ENCODE peak calls at places on chromosomes 5 and 9, in five cellular contexts. One of them, this sample, is unnamed.

GRCh38 chr5:77379558-77380061 is 112.5 kb downstream of the WDR41 start:
- DNase-seq in GM23338: no peak
- DNase-seq in GM12878: peak
- DNase-seq in HepG2: no peak
- DNase-seq in K562: no peak
- DNase-seq in this sample: no peak

GRCh38 chr9:102185962-102186361 is 447.5 kb upstream of the GRIN3A start:
- DNase-seq in K562: no peak
- DNase-seq in GM12878: no peak
- DNase-seq in HepG2: no peak
- DNase-seq in GM23338: no peak
- DNase-seq in this sample: no peak

GRCh38 chr5:152170350-152170749 is 234.7 kb downstream of the NMUR2 start:
- DNase-seq in GM12878: no peak
- DNase-seq in HepG2: no peak
- DNase-seq in K562: no peak
- DNase-seq in GM23338: no peak
- DNase-seq in this sample: no peak

GRCh38 chr5:169286572-169287325 is 14.2 kb downstream of the SLIT3 start:
- DNase-seq in GM12878: no peak
- DNase-seq in GM23338: no peak
- DNase-seq in HepG2: no peak
- DNase-seq in K562: no peak
- DNase-seq in this sample: no peak

GRCh38 chr9:126612329-126612812 is 1.4 kb upstream of the LMX1B start:
- DNase-seq in GM12878: no peak
- DNase-seq in GM23338: no peak
- DNase-seq in K562: no peak
- DNase-seq in HepG2: no peak
- DNase-seq in this sample: no peak

GRCh38 chr9:29212590-29213373 is 1639.5 kb upstream of the C9orf72 start:
- DNase-seq in K562: no peak
- DNase-seq in HepG2: no peak
- DNase-seq in GM23338: peak
- DNase-seq in GM12878: no peak
- DNase-seq in this sample: peak

GRCh38 chr9:86721843-86722705 is 225.2 kb downstream of the GAS1 start:
- DNase-seq in GM23338: no peak
- DNase-seq in HepG2: no peak
- DNase-seq in GM12878: no peak
- DNase-seq in K562: no peak
- DNase-seq in this sample: no peak

GRCh38 chr9:122562134-122562760 is 9.3 kb downstream of the OR1N2 start:
- DNase-seq in GM12878: no peak
- DNase-seq in GM23338: peak
- DNase-seq in K562: peak
- DNase-seq in HepG2: no peak
- DNase-seq in this sample: no peak

GRCh38 chr9:4739587-4740372 is 1.2 kb downstream of the AK3 start:
- DNase-seq in GM12878: no peak
- DNase-seq in K562: peak
- DNase-seq in GM23338: peak
- DNase-seq in HepG2: no peak
- DNase-seq in this sample: no peak

GRCh38 chr9:133683494-133684460 is 47.6 kb downstream of the DBH start:
- DNase-seq in GM12878: no peak
- DNase-seq in K562: no peak
- DNase-seq in GM23338: no peak
- DNase-seq in HepG2: no peak
- DNase-seq in this sample: no peak

GRCh38 chr9:36135791-36136276 is 699 bp upstream of the GLIPR2 start:
- DNase-seq in GM12878: no peak
- DNase-seq in K562: no peak
- DNase-seq in GM23338: peak
- DNase-seq in HepG2: no peak
- DNase-seq in this sample: no peak

GRCh38 chr5:15938961-15939360 is 240.6 kb downstream of the MARCHF11 start:
- DNase-seq in K562: no peak
- DNase-seq in HepG2: no peak
- DNase-seq in GM12878: no peak
- DNase-seq in GM23338: no peak
- DNase-seq in this sample: no peak

GRCh38 chr9:103319979-103320378 is 324.8 kb downstream of the CYLC2 start:
- DNase-seq in GM12878: no peak
- DNase-seq in GM23338: no peak
- DNase-seq in HepG2: no peak
- DNase-seq in K562: no peak
- DNase-seq in this sample: peak

GRCh38 chr9:107488400-107489143 is 997 bp downstream of the KLF4 start:
- DNase-seq in GM23338: peak
- DNase-seq in K562: no peak
- DNase-seq in GM12878: no peak
- DNase-seq in HepG2: no peak
- DNase-seq in this sample: peak

GRCh38 chr5:145502906-145503305 is 332.2 kb downstream of the PRELID2 start:
- DNase-seq in GM23338: no peak
- DNase-seq in K562: no peak
- DNase-seq in HepG2: no peak
- DNase-seq in GM12878: no peak
- DNase-seq in this sample: no peak

GRCh38 chr5:93890657-93891056 is 149.3 kb upstream of the POU5F2 start:
- DNase-seq in GM12878: no peak
- DNase-seq in GM23338: peak
- DNase-seq in HepG2: no peak
- DNase-seq in K562: no peak
- DNase-seq in this sample: no peak

GRCh38 chr9:107397076-107398049 is 92.2 kb downstream of the KLF4 start:
- DNase-seq in K562: no peak
- DNase-seq in HepG2: no peak
- DNase-seq in GM23338: no peak
- DNase-seq in GM12878: no peak
- DNase-seq in this sample: no peak

GRCh38 chr9:70490478-70490877 is 76.0 kb upstream of the KLF9 start:
- DNase-seq in GM23338: no peak
- DNase-seq in HepG2: no peak
- DNase-seq in K562: peak
- DNase-seq in GM12878: no peak
- DNase-seq in this sample: no peak

GRCh38 chr9:110599468-110599867 is 19.9 kb upstream of the SVEP1 start:
- DNase-seq in GM23338: peak
- DNase-seq in GM12878: no peak
- DNase-seq in K562: no peak
- DNase-seq in HepG2: no peak
- DNase-seq in this sample: no peak

GRCh38 chr9:33350310-33350709 is 52.1 kb downstream of the AQP7 start:
- DNase-seq in GM23338: no peak
- DNase-seq in HepG2: no peak
- DNase-seq in K562: no peak
- DNase-seq in GM12878: no peak
- DNase-seq in this sample: peak

GRCh38 chr5:119852140-119852539 is 222.8 kb downstream of the FAM170A start:
- DNase-seq in HepG2: peak
- DNase-seq in GM23338: no peak
- DNase-seq in K562: no peak
- DNase-seq in GM12878: no peak
- DNase-seq in this sample: no peak

GRCh38 chr5:65555266-65555665 is 7.7 kb downstream of the CENPK start:
- DNase-seq in K562: no peak
- DNase-seq in GM12878: no peak
- DNase-seq in HepG2: no peak
- DNase-seq in GM23338: no peak
- DNase-seq in this sample: no peak

GRCh38 chr5:141664733-141665461 is 13.7 kb upstream of the FCHSD1 start:
- DNase-seq in K562: peak
- DNase-seq in HepG2: peak
- DNase-seq in GM23338: peak
- DNase-seq in GM12878: peak
- DNase-seq in this sample: peak

GRCh38 chr9:96619491-96620154 is at the start of gene CDC14B:
- DNase-seq in GM23338: peak
- DNase-seq in HepG2: peak
- DNase-seq in K562: peak
- DNase-seq in GM12878: no peak
- DNase-seq in this sample: peak

GRCh38 chr9:125549465-125550215 is 157.4 kb downstream of the MAPKAP1 start:
- DNase-seq in K562: no peak
- DNase-seq in GM23338: no peak
- DNase-seq in HepG2: peak
- DNase-seq in GM12878: no peak
- DNase-seq in this sample: no peak

DNA sequence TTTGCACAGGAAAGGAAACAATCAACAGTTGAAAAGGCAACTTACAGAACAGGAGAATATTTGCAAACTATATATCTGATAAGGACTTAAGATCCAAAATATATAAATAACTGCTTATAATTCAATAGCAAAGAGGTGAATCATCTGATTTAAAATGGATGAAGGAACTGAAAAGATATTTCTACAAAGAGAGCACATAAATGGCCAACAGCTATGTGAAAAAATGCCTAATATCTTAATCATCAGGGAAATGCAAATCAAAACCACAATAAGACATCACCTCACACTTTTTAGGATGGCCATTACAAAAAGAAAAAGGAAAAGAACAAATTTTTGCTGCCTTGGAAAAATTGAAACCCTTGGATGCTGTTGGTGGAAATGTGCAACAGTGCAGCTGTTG is 100.4 kb downstream of the LURAP1L start:
- DNase-seq in K562: no peak
- DNase-seq in GM12878: no peak
- DNase-seq in HepG2: no peak
- DNase-seq in GM23338: no peak
- DNase-seq in this sample: no peak
- TF ChIP-seq JUNB in K562: no peak
- TF ChIP-seq JUNB in GM12878: no peak
- TF ChIP-seq JUNB in HepG2: no peak
- TF ChIP-seq JUNB in GM23338: no peak
- TF ChIP-seq JUNB in this sample: no peak

GRCh38 chr9:95082401-95083084 is 235.0 kb downstream of the FANCC start:
- DNase-seq in K562: no peak
- DNase-seq in HepG2: no peak
- DNase-seq in GM23338: no peak
- DNase-seq in GM12878: no peak
- DNase-seq in this sample: no peak

GRCh38 chr9:95085861-95086563 is 231.5 kb downstream of the FANCC start:
- DNase-seq in K562: no peak
- DNase-seq in GM23338: no peak
- DNase-seq in GM12878: no peak
- DNase-seq in HepG2: no peak
- DNase-seq in this sample: no peak

GRCh38 chr9:95085036-95085770 is 232.3 kb downstream of the FANCC start:
- DNase-seq in GM23338: no peak
- DNase-seq in K562: no peak
- DNase-seq in GM12878: no peak
- DNase-seq in HepG2: no peak
- DNase-seq in this sample: no peak

GRCh38 chr9:95083086-95083768 is 234.3 kb downstream of the FANCC start:
- DNase-seq in HepG2: no peak
- DNase-seq in GM23338: no peak
- DNase-seq in K562: no peak
- DNase-seq in GM12878: no peak
- DNase-seq in this sample: no peak

GRCh38 chr9:95084254-95084934 is 233.1 kb downstream of the FANCC start:
- DNase-seq in HepG2: no peak
- DNase-seq in K562: no peak
- DNase-seq in GM12878: no peak
- DNase-seq in GM23338: no peak
- DNase-seq in this sample: no peak
- TF ChIP-seq JUNB in HepG2: no peak
- TF ChIP-seq JUNB in K562: no peak
- TF ChIP-seq JUNB in GM12878: no peak
- TF ChIP-seq JUNB in GM23338: no peak
- TF ChIP-seq JUNB in this sample: no peak

DNA sequence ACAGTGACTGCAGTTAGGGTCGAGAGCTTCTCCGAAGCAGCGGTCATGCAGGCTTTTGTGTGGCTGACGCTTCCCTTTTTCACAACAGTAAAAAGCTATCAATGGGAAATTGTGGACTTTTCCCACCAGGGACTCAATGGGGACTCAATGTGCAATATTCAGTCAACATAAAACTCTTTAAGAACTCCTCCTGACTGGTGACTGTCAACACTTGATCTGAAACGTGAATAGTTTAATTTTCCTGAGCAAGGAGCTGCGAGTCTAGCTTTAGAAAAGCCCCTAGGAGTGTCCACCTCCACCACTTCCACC is 28.7 kb downstream of the EXOC3 start:
- DNase-seq in GM12878: no peak
- DNase-seq in HepG2: no peak
- DNase-seq in K562: no peak
- DNase-seq in GM23338: no peak
- DNase-seq in this sample: no peak
- TF ChIP-seq JUNB in GM12878: no peak
- TF ChIP-seq JUNB in HepG2: no peak
- TF ChIP-seq JUNB in K562: no peak
- TF ChIP-seq JUNB in GM23338: no peak
- TF ChIP-seq JUNB in this sample: no peak

GRCh38 chr5:139898981-139899380 is 103.4 kb downstream of the PSD2 start:
- DNase-seq in HepG2: no peak
- DNase-seq in GM12878: no peak
- DNase-seq in K562: no peak
- DNase-seq in GM23338: no peak
- DNase-seq in this sample: no peak

GRCh38 chr5:139901971-139902370 is 106.4 kb downstream of the PSD2 start:
- DNase-seq in HepG2: no peak
- DNase-seq in K562: no peak
- DNase-seq in GM23338: peak
- DNase-seq in GM12878: no peak
- DNase-seq in this sample: no peak

GRCh38 chr5:139901251-139901575 is 105.6 kb downstream of the PSD2 start:
- DNase-seq in GM12878: no peak
- DNase-seq in GM23338: no peak
- DNase-seq in HepG2: no peak
- DNase-seq in K562: no peak
- DNase-seq in this sample: no peak

GRCh38 chr5:139897982-139898381 is 102.4 kb downstream of the PSD2 start:
- DNase-seq in HepG2: no peak
- DNase-seq in K562: no peak
- DNase-seq in GM23338: no peak
- DNase-seq in GM12878: no peak
- DNase-seq in this sample: no peak

DNA sequence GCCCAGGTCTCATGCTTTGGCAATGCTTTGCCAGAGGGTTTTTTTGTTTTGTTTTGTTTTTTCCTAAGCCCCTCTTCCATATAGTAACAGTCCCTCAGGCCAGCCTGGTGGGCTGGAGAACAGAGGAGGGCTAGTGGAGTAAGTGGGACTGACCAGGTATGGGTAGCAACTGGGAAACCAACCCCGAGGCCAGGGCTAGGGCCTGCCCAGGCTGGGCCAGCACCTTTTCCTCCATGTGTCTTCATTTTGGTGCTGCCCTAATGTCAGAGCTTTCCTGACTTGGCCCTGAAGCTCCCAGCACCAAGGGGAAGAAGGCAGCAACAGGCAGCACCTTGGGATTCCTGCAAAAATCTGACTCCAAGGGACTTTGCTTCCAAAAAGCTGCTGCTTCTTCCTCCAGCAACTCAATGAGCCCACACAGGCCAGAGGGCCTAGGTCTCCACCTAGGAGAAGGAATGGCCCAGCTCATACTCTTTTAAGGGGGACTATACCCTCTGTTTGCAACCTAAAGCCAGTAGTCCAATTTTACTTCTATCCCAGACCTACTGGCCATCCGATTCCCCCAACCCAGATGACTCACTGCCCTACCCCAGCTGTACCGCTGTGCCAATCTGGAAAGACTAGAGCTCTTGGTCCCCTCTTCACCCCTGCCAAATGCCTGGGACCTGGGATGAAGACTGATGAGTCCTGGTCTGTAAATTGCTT is 105.1 kb downstream of the PSD2 start:
- DNase-seq in HepG2: no peak
- DNase-seq in GM23338: no peak
- DNase-seq in K562: no peak
- DNase-seq in GM12878: no peak
- DNase-seq in this sample: no peak
- TF ChIP-seq JUNB in HepG2: no peak
- TF ChIP-seq JUNB in GM23338: no peak
- TF ChIP-seq JUNB in K562: no peak
- TF ChIP-seq JUNB in GM12878: no peak
- TF ChIP-seq JUNB in this sample: no peak